ENCODE peak calls at places on chromosome 14, in six cellular contexts. U, J, R, P, S and F are unnamed samples.

GRCh38 chr14:69763761-69764510 is 3.0 kb upstream of the SRSF5 start:
- DNase-seq in S (peak), U (no peak), P (no peak), R (no peak), J (no peak), F (no peak)

GRCh38 chr14:99749763-99750715 is 43.2 kb upstream of the EML1 start:
- DNase-seq in U (no peak), J (no peak), S (no peak), P (no peak), R (no peak), F (no peak)

GRCh38 chr14:77139540-77140342 is 1.9 kb downstream of the ZDHHC22 start:
- DNase-seq in J (no peak), U (no peak), S (peak), R (no peak), P (peak), F (peak)

GRCh38 chr14:32408018-32408417 is 78.9 kb downstream of the AKAP6 start:
- DNase-seq in S (no peak), R (no peak), J (peak), P (no peak), U (no peak), F (no peak)

GRCh38 chr14:74579447-74580274 is 32.4 kb downstream of the LTBP2 start:
- DNase-seq in U (no peak), P (peak), J (no peak), S (peak), R (no peak), F (no peak)

GRCh38 chr14:68633131-68633991 is 159.5 kb downstream of the ZFP36L1 start:
- DNase-seq in S (no peak), R (no peak), U (peak), J (no peak), P (no peak), F (no peak)

GRCh38 chr14:104129556-104129955 is 8.8 kb upstream of the KIF26A start:
- DNase-seq in U (no peak), R (no peak), S (no peak), P (no peak), J (no peak), F (no peak)

GRCh38 chr14:45201908-45202307 is 51.1 kb downstream of the MIS18BP1 start:
- DNase-seq in U (no peak), P (no peak), S (no peak), R (no peak), J (no peak), F (peak)

GRCh38 chr14:86604546-86604945 is 1074.6 kb downstream of the FLRT2 start:
- DNase-seq in J (no peak), P (no peak), U (no peak), S (no peak), R (no peak), F (no peak)

GRCh38 chr14:92546347-92547053 is 32.9 kb downstream of the RIN3 start:
- DNase-seq in S (no peak), U (no peak), J (no peak), P (no peak), R (no peak), F (no peak)

GRCh38 chr14:61213116-61213720 is 67.9 kb downstream of the TMEM30B start:
- DNase-seq in S (no peak), P (no peak), U (no peak), R (no peak), J (no peak), F (no peak)

GRCh38 chr14:89537911-89538310 is 120.9 kb upstream of the FOXN3 start:
- DNase-seq in U (no peak), P (no peak), S (no peak), R (no peak), J (no peak), F (no peak)

GRCh38 chr14:68687746-68688145 is 105.1 kb downstream of the ZFP36L1 start:
- DNase-seq in R (no peak), P (no peak), U (no peak), J (peak), S (no peak), F (no peak)

GRCh38 chr14:50407089-50407813 is 10.6 kb upstream of the CDKL1 start:
- DNase-seq in R (no peak), U (no peak), P (no peak), S (no peak), J (no peak), F (no peak)

GRCh38 chr14:70822706-70823185 is 13.4 kb upstream of the MAP3K9 start:
- DNase-seq in S (peak), P (no peak), J (peak), U (no peak), R (no peak), F (no peak)

GRCh38 chr14:103846569-103847438 is 571 bp downstream of the PPP1R13B start:
- DNase-seq in S (no peak), P (no peak), R (no peak), U (no peak), J (no peak), F (peak)

GRCh38 chr14:66216763-66217162 is 269.4 kb upstream of the CCDC196 start:
- DNase-seq in U (no peak), P (no peak), R (no peak), S (no peak), J (no peak), F (no peak)